ENCODE peak calls at places on chromosomes 2 and 18, in four cellular contexts. S is Caco-2, J is IMR-90, E is BJ. L is an unnamed sample.

GRCh38 chr2:215713393-215713792 is 277.5 kb upstream of the FN1 start:
- DNase-seq in J (peak; percentile 90), S (peak; percentile 51), E (peak; percentile 89), L (no peak)

GRCh38 chr2:18178736-18179349 is 300.4 kb downstream of the KCNS3 start:
- DNase-seq in S (peak; percentile 59), J (peak; percentile 38), E (no peak), L (peak; percentile 16)

GRCh38 chr2:217247511-217247910 is 387.6 kb upstream of the TNP1 start:
- DNase-seq in E (no peak), S (no peak), J (no peak), L (no peak)

GRCh38 chr2:100482741-100483140 is 12.5 kb downstream of the NMS start:
- DNase-seq in E (no peak), S (no peak), J (no peak), L (no peak)

GRCh38 chr2:43343573-43344304 is 117.3 kb upstream of the ZFP36L2 start:
- DNase-seq in J (peak; percentile 97), S (no peak), E (peak; percentile 74), L (no peak)

GRCh38 chr18:11320981-11321380 is 171.6 kb upstream of the PIEZO2 start:
- DNase-seq in S (no peak), J (peak; percentile 79), E (peak; percentile 77), L (peak; percentile 90)

GRCh38 chr2:148965596-148966431 is 72.7 kb upstream of the LYPD6B start:
- DNase-seq in J (no peak), E (no peak), S (no peak), L (no peak)

GRCh38 chr2:158507679-158508078 is 50.9 kb downstream of the PKP4 start:
- DNase-seq in S (no peak), E (no peak), J (no peak), L (no peak)

GRCh38 chr2:33312389-33312788 is 164.1 kb upstream of the RASGRP3 start:
- DNase-seq in J (no peak), E (no peak), S (no peak), L (no peak)

GRCh38 chr18:47931707-47932103 is 1.2 kb upstream of the SMAD2 start:
- DNase-seq in J (no peak), S (peak; percentile 32), E (no peak), L (no peak)

GRCh38 chr2:48313036-48313877 is 216.7 kb upstream of the STON1 start:
- DNase-seq in S (peak; percentile 19), E (no peak), J (no peak), L (no peak)

GRCh38 chr2:27855476-27855875 is 34.7 kb downstream of the RBKS start:
- DNase-seq in E (peak; percentile 21), J (peak; percentile 83), S (no peak), L (no peak)
- H3K4me3 ChIP-seq in E (no peak overlapping the region), J (no peak overlapping the region), S (no peak overlapping the region), L (no peak overlapping the region)

GRCh38 chr2:168466834-168467565 is 10.9 kb downstream of the CERS6 start:
- DNase-seq in S (no peak), J (no peak), E (no peak), L (no peak)

GRCh38 chr2:168465594-168465993 is 9.5 kb downstream of the CERS6 start:
- DNase-seq in E (no peak), S (no peak), J (no peak), L (no peak)

GRCh38 chr2:168467729-168468128 is 11.7 kb downstream of the CERS6 start:
- DNase-seq in J (no peak), E (no peak), S (no peak), L (no peak)

GRCh38 chr2:168468354-168468753 is 12.3 kb downstream of the CERS6 start:
- DNase-seq in J (no peak), S (no peak), E (no peak), L (no peak)

GRCh38 chr2:168466190-168466737 is 10.2 kb downstream of the CERS6 start:
- DNase-seq in S (no peak), J (no peak), E (no peak), L (no peak)
- H3K4me3 ChIP-seq in S (no peak overlapping the region), J (no peak overlapping the region), E (no peak overlapping the region), L (no peak overlapping the region)

DNA sequence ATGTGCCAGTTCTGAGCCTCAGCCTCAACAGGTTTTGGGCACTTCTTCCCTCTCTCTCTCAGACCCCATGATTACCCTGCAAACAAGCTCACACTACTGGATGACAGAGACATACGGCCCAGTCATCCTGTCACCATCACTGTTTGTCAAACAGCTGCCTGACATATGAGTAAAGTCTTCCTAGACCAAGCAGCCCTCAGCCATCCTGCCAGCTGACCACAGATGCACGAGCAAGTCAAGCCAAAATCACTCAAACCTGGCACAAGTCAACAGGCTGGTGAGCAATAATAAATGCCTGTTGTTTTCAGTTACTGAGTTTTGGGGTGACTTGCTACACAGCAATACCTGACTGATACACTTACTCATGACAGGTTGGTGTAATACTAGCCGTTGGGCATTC is 75.5 kb upstream of the KLF7 start:
- DNase-seq in J (peak; percentile 32), E (no peak), S (no peak), L (no peak)
- H3K4me3 ChIP-seq in J (no peak overlapping the region), E (no peak overlapping the region), S (no peak overlapping the region), L (no peak overlapping the region)

GRCh38 chr18:37252854-37253396 is 312.7 kb downstream of the CELF4 start:
- DNase-seq in E (no peak), S (no peak), J (no peak), L (no peak)
- H3K4me3 ChIP-seq in E (no peak overlapping the region), S (no peak overlapping the region), J (no peak overlapping the region), L (no peak overlapping the region)